ENCODE peak calls at places on chromosome 20, in seven cellular contexts. J is sigmoid colon, L is lower lobe of right lung, C is neural progenitor cell, H is tibial artery, U is HCT116, B is gastrocnemius medialis. T is an unnamed sample.

GRCh38 chr20:14523090-14523489 is 185.7 kb upstream of the FLRT3 start:
- DNase-seq in C (no peak), H (no peak), U (no peak), B (no peak), L (no peak), J (no peak), T (no peak)

GRCh38 chr20:49671429-49671828 is 42.2 kb downstream of the B4GALT5 start:
- DNase-seq in L (no peak), J (no peak), C (no peak), H (no peak), U (no peak), B (no peak), T (no peak)

GRCh38 chr20:48139262-48140041 is 354.2 kb upstream of the SULF2 start:
- DNase-seq in B (no peak), H (no peak), C (no peak), U (no peak), J (no peak), L (no peak), T (peak)

GRCh38 chr20:37999526-38000263 is 33.6 kb downstream of the TTI1 start:
- DNase-seq in J (no peak), B (no peak), U (no peak), H (no peak), C (no peak), L (no peak), T (no peak)

GRCh38 chr20:38180781-38181180 is 15.7 kb upstream of the TGM2 start:
- DNase-seq in B (no peak), U (no peak), J (peak), L (no peak), H (no peak), C (no peak), T (no peak)

GRCh38 chr20:33237989-33238388 is 2.2 kb downstream of the BPIFA1 start:
- DNase-seq in H (no peak), U (no peak), C (no peak), B (no peak), J (no peak), L (no peak), T (no peak)

GRCh38 chr20:4227085-4227821 is 211.9 kb upstream of the RNF24 start:
- DNase-seq in B (no peak), U (no peak), C (peak), J (no peak), L (no peak), H (no peak), T (no peak)

GRCh38 chr20:17530716-17531536 is at the start of gene BFSP1:
- DNase-seq in U (no peak), L (peak), J (no peak), H (no peak), C (peak), B (peak), T (no peak)

GRCh38 chr20:57762531-57763234 is 52.9 kb upstream of the PMEPA1 start:
- DNase-seq in L (no peak), C (no peak), B (no peak), H (no peak), J (peak), U (no peak), T (no peak)

GRCh38 chr20:55579802-55580201 is 425.5 kb downstream of the CBLN4 start:
- DNase-seq in H (no peak), J (no peak), C (no peak), L (no peak), U (no peak), B (no peak), T (peak)

GRCh38 chr20:25270829-25271251 is 23.0 kb downstream of the PYGB start:
- DNase-seq in U (no peak), H (peak), C (no peak), B (no peak), J (peak), L (peak), T (no peak)

GRCh38 chr20:46713957-46714834 is 4.7 kb downstream of the SLC2A10 start:
- DNase-seq in L (no peak), U (no peak), H (no peak), B (no peak), J (no peak), C (no peak), T (no peak)

GRCh38 chr20:47927944-47928343 is 142.7 kb upstream of the SULF2 start:
- DNase-seq in H (no peak), L (no peak), B (no peak), J (no peak), U (no peak), C (no peak), T (peak)

GRCh38 chr20:39057911-39058310 is 95.8 kb downstream of the DHX35 start:
- DNase-seq in B (no peak), U (no peak), H (no peak), C (no peak), L (no peak), J (no peak), T (no peak)

GRCh38 chr20:25865715-25866656 is 169.3 kb upstream of the ZNF337 start:
- DNase-seq in B (peak), U (peak), J (peak), C (peak), L (peak), H (no peak), T (no peak)

GRCh38 chr20:26163890-26164289 is 467.2 kb upstream of the ZNF337 start:
- DNase-seq in H (no peak), J (no peak), U (no peak), L (no peak), B (no peak), C (no peak), T (no peak)

GRCh38 chr20:39676857-39677351 is 714.8 kb downstream of the DHX35 start:
- DNase-seq in C (peak), B (no peak), J (no peak), H (no peak), U (no peak), L (no peak), T (no peak)

GRCh38 chr20:46648903-46649649 is 2.2 kb downstream of the SLC13A3 start:
- DNase-seq in H (no peak), L (no peak), B (no peak), U (no peak), C (peak), J (no peak), T (no peak)

GRCh38 chr20:62536731-62537401 is 61.1 kb upstream of the GATA5 start:
- DNase-seq in H (no peak), L (no peak), B (peak), C (no peak), J (peak), U (no peak), T (no peak)
- H3K27ac ChIP-seq in H (no peak), L (no peak), B (peak), C (no peak), J (peak), U (no peak), T (no peak)

GRCh38 chr20:20932156-20932555 is 174.0 kb downstream of the LINC00237 start:
- DNase-seq in C (no peak), B (no peak), H (no peak), L (no peak), J (no peak), U (no peak), T (no peak)
- H3K27ac ChIP-seq in C (no peak), B (no peak), H (no peak), L (no peak), J (no peak), U (no peak), T (no peak)

DNA sequence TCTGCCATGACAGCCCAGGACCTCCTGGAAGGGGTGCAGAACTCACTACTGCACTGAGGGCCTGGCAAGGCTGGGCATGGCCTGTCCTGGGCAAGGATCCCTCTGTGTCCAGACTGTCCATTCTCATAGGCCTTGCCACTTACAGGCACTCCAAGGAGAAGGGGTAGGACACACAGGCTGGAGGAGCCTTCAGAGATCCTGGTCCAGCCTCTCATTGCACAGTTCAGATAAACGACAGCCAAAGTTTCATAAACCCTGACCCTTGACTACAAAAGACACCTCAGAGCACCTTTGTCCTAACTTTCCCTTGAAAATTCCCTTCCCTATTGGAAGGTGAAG is 19.6 kb downstream of the TGM3 start:
- DNase-seq in L (no peak), U (no peak), C (no peak), H (no peak), J (no peak), B (no peak), T (no peak)
- H3K27ac ChIP-seq in L (no peak), U (peak), C (no peak), H (no peak), J (no peak), B (no peak), T (no peak)

GRCh38 chr20:10652660-10653191 is 21.1 kb downstream of the JAG1 start:
- DNase-seq in L (no peak), B (no peak), U (no peak), J (peak), C (no peak), H (peak), T (no peak)
- H3K27ac ChIP-seq in L (peak), B (peak), U (no peak), J (peak), C (no peak), H (peak), T (peak)